ENCODE peak calls at places on chromosomes 4 and X, in seven cellular contexts. L is ovary, Q is body of pancreas, G is suprapubic skin, I is stomach, M is adrenal gland, X is uterus. Y is an unnamed sample. For H3K9me3, the result is how much of the 10 kb centered on the place peaks cover.

GRCh38 chr4:76212851-76213414 is 691 bp downstream of the SCARB2 start:
- DNase-seq in L (no peak), Q (peak), G (no peak), I (no peak), M (no peak), X (no peak), Y (no peak)

GRCh38 chr4:167897116-167897515 is 195.2 kb upstream of the ANXA10 start:
- DNase-seq in L (no peak), Q (peak), G (no peak), I (no peak), M (no peak), X (no peak), Y (peak)

GRCh38 chr4:154004859-154005520 is 216.1 kb upstream of the SFRP2 start:
- DNase-seq in L (no peak), Q (peak), G (peak), I (no peak), M (no peak), X (peak), Y (no peak)

GRCh38 chr4:932713-933070 is 432 bp downstream of the TMEM175 start:
- DNase-seq in L (no peak), Q (peak), G (no peak), I (no peak), M (no peak), X (no peak), Y (no peak)

GRCh38 chr4:72553540-72553939 is 15.5 kb downstream of the ADAMTS3 start:
- DNase-seq in L (peak), Q (no peak), G (no peak), I (no peak), M (no peak), X (no peak), Y (no peak)

GRCh38 chr4:57303012-57303751 is 193.0 kb upstream of the IGFBP7 start:
- DNase-seq in L (no peak), Q (no peak), G (no peak), I (no peak), M (no peak), X (no peak), Y (no peak)

GRCh38 chr4:45550766-45551366 is 573.0 kb downstream of the GABRG1 start:
- DNase-seq in L (no peak), Q (no peak), G (no peak), I (no peak), M (no peak), X (no peak), Y (no peak)

GRCh38 chrX:13345037-13345436 is 25.2 kb upstream of the ATXN3L start:
- DNase-seq in L (no peak), Q (no peak), G (no peak), I (no peak), M (no peak), X (no peak), Y (no peak)

GRCh38 chrX:111110098-111110775 is 14.2 kb downstream of the PAK3 start:
- DNase-seq in L (no peak), Q (no peak), G (no peak), I (no peak), M (no peak), X (no peak), Y (no peak)

GRCh38 chr4:119050501-119051090 is 85.0 kb upstream of the MYOZ2 start:
- DNase-seq in L (no peak), Q (no peak), G (no peak), I (no peak), M (no peak), X (no peak), Y (no peak)

GRCh38 chr4:47814896-47815295 is 23.0 kb downstream of the CORIN start:
- DNase-seq in L (no peak), Q (no peak), G (no peak), I (no peak), M (no peak), X (no peak), Y (no peak)

GRCh38 chr4:138602664-138603063 is 360.5 kb upstream of the SLC7A11 start:
- DNase-seq in L (no peak), Q (no peak), G (no peak), I (no peak), M (no peak), X (no peak), Y (no peak)
- H3K9me3 ChIP-seq in L (under half), Q (under half), G (under half), I (under half), M (under half), X (under half), Y (under half)

GRCh38 chr4:88820723-88821368 is 123.2 kb upstream of the NAP1L5 start:
- DNase-seq in L (no peak), Q (peak), G (no peak), I (no peak), M (no peak), X (no peak), Y (no peak)

GRCh38 chr4:88818650-88819470 is 121.2 kb upstream of the NAP1L5 start:
- DNase-seq in L (peak), Q (peak), G (no peak), I (peak), M (peak), X (peak), Y (peak)

GRCh38 chr4:88822034-88822433 is 124.4 kb upstream of the NAP1L5 start:
- DNase-seq in L (no peak), Q (no peak), G (no peak), I (no peak), M (no peak), X (no peak), Y (no peak)

GRCh38 chr4:88827442-88827841 is 129.8 kb upstream of the NAP1L5 start:
- DNase-seq in L (no peak), Q (no peak), G (no peak), I (no peak), M (no peak), X (no peak), Y (no peak)

DNA sequence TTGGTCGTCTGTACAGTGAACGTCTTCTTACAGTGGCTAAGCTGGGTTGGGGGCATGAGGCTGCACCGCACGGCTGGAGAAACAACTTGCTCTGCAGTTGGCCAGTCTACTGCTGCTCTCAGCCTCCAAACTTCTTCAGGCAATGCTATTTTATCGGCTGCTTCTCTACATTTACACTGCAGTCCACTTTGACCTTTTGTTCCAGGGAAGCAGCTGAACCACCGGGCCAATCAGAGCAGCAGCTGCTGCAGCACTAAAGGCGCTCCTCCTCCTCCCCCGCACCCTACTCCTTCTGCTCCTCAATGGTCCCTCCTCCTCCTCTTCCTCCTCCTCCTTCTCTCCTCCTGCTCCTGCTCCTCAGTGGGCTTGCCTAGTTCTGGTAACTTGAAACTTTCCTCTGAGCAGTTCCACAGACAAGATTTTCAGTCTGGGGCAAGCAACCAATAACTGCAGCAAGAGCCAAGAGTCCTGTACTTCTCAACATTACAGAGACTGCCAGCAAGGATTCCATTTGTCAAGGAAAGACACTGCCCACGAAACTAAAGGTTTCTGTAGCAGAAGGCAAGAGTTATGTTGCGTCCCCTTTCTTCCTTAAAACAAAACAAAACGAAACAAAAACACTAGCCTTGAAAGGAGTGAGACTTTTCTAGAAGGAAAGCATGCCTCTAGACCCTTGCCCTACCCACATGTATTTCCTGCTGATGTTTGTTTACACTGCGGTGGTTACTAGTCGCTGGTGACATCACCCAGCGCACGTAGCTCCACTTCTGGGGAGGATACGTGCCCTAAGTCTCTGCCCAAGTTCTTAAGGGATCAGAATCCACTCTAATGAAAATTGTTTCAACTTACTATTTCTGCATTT is 125.7 kb upstream of the NAP1L5 start:
- DNase-seq in L (peak), Q (peak), G (peak), I (peak), M (peak), X (peak), Y (peak)
- TF ChIP-seq POLR2A in L (peak), Q (peak), G (peak), I (peak), M (peak), X (peak), Y (peak)

DNA sequence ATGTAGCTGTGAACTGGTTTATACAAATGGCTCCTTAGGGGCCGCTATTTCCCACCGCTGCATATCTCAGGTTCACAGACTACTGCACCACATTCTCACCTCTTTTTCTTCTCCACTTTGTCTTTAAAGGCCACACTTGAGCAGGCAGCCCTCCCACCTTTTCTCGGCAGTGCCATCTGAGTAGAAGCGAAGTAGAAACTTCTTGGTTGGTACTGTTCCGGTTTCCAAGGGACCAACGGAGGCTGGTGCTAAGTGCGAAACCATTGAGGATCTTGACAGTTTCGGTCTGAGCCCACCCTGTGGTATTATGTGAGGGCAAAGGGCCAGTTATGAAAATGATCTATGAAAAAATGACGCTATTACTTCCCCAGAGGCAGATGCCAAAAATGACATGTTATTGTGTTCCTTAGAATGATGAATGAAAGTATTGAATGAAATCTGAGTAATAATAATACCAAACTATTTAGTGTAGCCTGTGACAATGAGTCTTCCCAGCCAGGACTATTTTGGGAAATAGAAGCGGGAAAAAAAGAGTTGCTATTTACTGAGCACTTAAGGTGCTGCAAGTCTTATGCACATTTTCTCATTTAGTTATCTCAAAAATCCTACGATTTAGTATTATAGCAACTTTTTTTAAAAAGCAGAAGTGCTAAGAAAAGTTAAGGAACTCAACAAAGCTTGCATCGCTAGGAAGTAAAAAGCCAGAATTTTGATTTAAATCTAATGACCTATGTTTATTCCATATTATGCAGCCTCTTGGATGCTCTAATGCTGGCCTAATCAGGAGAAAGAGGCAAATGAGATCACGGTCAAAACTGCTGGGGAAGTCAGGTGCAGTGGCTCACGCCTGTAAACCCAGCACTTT is 29.6 kb upstream of the CHRNA9 start:
- DNase-seq in L (no peak), Q (no peak), G (no peak), I (no peak), M (no peak), X (no peak), Y (no peak)
- H3K27ac ChIP-seq in L (no peak), Q (no peak), G (no peak), I (no peak), M (no peak), X (no peak), Y (no peak)

GRCh38 chrX:30793075-30793766 is 95.8 kb downstream of the TAB3 start:
- DNase-seq in L (no peak), Q (no peak), G (no peak), I (peak), M (no peak), X (no peak), Y (no peak)
- H3K9me3 ChIP-seq in L (under half), Q (under half), G (under half), I (under half), M (under half), X (under half), Y (under half)

GRCh38 chrX:54045563-54046228 is 1.4 kb upstream of the PHF8 start:
- DNase-seq in L (no peak), Q (no peak), G (no peak), I (no peak), M (no peak), X (no peak), Y (peak)

GRCh38 chrX:54043696-54044125 is 562 bp downstream of the PHF8 start:
- DNase-seq in L (no peak), Q (peak), G (no peak), I (peak), M (no peak), X (no peak), Y (peak)

GRCh38 chrX:54044126-54044876 is at the start of gene PHF8:
- DNase-seq in L (peak), Q (peak), G (peak), I (peak), M (peak), X (peak), Y (peak)

GRCh38 chrX:54043084-54043483 is 1.2 kb downstream of the PHF8 start:
- DNase-seq in L (no peak), Q (no peak), G (no peak), I (no peak), M (no peak), X (no peak), Y (no peak)

DNA sequence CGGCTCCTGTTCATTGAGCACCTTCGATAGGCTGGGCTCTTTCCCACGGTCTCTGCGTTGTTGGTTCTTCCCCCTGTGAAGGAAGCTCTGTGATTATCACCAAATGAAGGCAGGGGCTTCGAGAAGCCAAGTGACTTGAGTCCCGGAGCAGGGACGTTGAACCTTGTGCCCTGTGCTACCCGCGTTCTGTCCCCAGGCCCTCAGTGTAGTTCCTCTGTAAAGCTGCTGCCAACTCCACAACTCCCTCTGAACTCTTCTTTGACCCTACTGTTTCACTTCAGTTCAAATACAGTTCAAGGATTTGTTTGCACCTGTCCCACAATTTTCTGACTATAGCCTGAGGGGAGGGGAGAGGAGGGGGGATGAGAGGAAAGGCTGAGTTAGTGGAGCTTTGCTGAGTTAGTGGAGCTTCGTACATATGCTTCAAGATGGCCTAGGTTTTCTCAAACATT is 630 bp upstream of the PHF8 start:
- DNase-seq in L (no peak), Q (no peak), G (no peak), I (no peak), M (no peak), X (no peak), Y (no peak)
- TF ChIP-seq POLR2A in L (no peak), Q (no peak), G (no peak), I (no peak), M (no peak), X (no peak), Y (no peak)

GRCh38 chrX:136823175-136823574 is 42.4 kb upstream of the ARHGEF6 start:
- DNase-seq in L (no peak), Q (no peak), G (no peak), I (no peak), M (no peak), X (no peak), Y (no peak)
- H3K27ac ChIP-seq in L (no peak), Q (no peak), G (no peak), I (no peak), M (no peak), X (no peak), Y (no peak)

GRCh38 chrX:144918936-144919335 is 328.4 kb upstream of the SPANXN1 start:
- DNase-seq in L (no peak), Q (no peak), G (no peak), I (no peak), M (no peak), X (no peak), Y (no peak)
- H3K9me3 ChIP-seq in L (under half), Q (under half), G (under half), I (under half), M (under half), X (under half), Y (under half)